ENCODE peak calls at places on chromosomes 11 and 22, in nine cellular contexts. Y, N, L, P, G, V, U, H and O are unnamed samples.

GRCh38 chr22:24389680-24390079 is 37.7 kb upstream of the ADORA2A start:
- DNase-seq in Y (no peak), N (no peak), L (no peak), P (no peak), G (no peak), V (no peak), U (no peak), H (no peak), O (no peak)

GRCh38 chr11:127193916-127194315 is 193.3 kb upstream of the KIRREL3 start:
- DNase-seq in Y (peak; percentile 19), N (no peak), L (no peak), P (no peak), G (no peak), V (no peak), U (no peak), H (no peak), O (no peak)

GRCh38 chr11:15589070-15589626 is 474.4 kb downstream of the INSC start:
- DNase-seq in Y (no peak), N (no peak), L (no peak), P (no peak), G (peak; percentile 46), V (no peak), U (no peak), H (no peak), O (no peak)

GRCh38 chr11:38824573-38824972 is 2226.5 kb upstream of the RAG2 start:
- DNase-seq in Y (no peak), N (no peak), L (no peak), P (no peak), G (no peak), V (no peak), U (no peak), H (no peak), O (no peak)

GRCh38 chr11:121452609-121453150 is at the start of gene SORL1-AS1:
- DNase-seq in Y (no peak), N (no peak), L (no peak), P (no peak), G (peak; percentile 19), V (no peak), U (peak; percentile 59), H (no peak), O (no peak)

GRCh38 chr11:2507212-2507901 is 62.5 kb downstream of the KCNQ1 start:
- DNase-seq in Y (no peak), N (no peak), L (no peak), P (no peak), G (no peak), V (no peak), U (no peak), H (no peak), O (no peak)

GRCh38 chr11:61080526-61080925 is 21.8 kb upstream of the CD5 start:
- DNase-seq in Y (no peak), N (no peak), L (no peak), P (no peak), G (no peak), V (no peak), U (no peak), H (no peak), O (no peak)

GRCh38 chr11:96151501-96151900 is 191.5 kb downstream of the MAML2 start:
- DNase-seq in Y (no peak), N (no peak), L (no peak), P (no peak), G (no peak), V (no peak), U (no peak), H (no peak), O (no peak)

GRCh38 chr22:47040486-47041145 is 278.2 kb downstream of the TBC1D22A start:
- DNase-seq in Y (no peak), N (no peak), L (no peak), P (no peak), G (no peak), V (no peak), U (no peak), H (no peak), O (no peak)

GRCh38 chr22:50530857-50531545 is 1.2 kb upstream of the TYMP start:
- DNase-seq in Y (no peak), N (no peak), L (peak; percentile 43), P (peak; percentile 82), G (no peak), V (peak; percentile 83), U (peak; percentile 90), H (peak; percentile 91), O (peak; percentile 86)

GRCh38 chr11:126790550-126790981 is 210.0 kb downstream of the KIRREL3 start:
- DNase-seq in Y (no peak), N (no peak), L (no peak), P (no peak), G (no peak), V (peak; percentile 76), U (no peak), H (no peak), O (no peak)

GRCh38 chr22:35410663-35411034 is 10.7 kb downstream of the MCM5 start:
- DNase-seq in Y (no peak), N (no peak), L (no peak), P (no peak), G (no peak), V (no peak), U (no peak), H (no peak), O (no peak)

GRCh38 chr22:35407352-35407751 is 7.4 kb downstream of the MCM5 start:
- DNase-seq in Y (no peak), N (no peak), L (no peak), P (no peak), G (no peak), V (no peak), U (no peak), H (no peak), O (no peak)

GRCh38 chr22:35411112-35411511 is 11.2 kb downstream of the MCM5 start:
- DNase-seq in Y (no peak), N (no peak), L (no peak), P (no peak), G (no peak), V (no peak), U (peak; percentile 87), H (no peak), O (no peak)

GRCh38 chr22:35406443-35406842 is 6.5 kb downstream of the MCM5 start:
- DNase-seq in Y (no peak), N (no peak), L (no peak), P (no peak), G (no peak), V (no peak), U (no peak), H (no peak), O (no peak)

GRCh38 chr22:35409783-35410662 is 10.1 kb downstream of the MCM5 start:
- DNase-seq in Y (no peak), N (no peak), L (no peak), P (no peak), G (no peak), V (no peak), U (peak; percentile 90), H (no peak), O (no peak)
- TF ChIP-seq CTCF in Y (no peak), N (no peak), L (no peak), P (no peak), G (no peak), V (no peak), U (no peak), H (no peak), O (no peak)

DNA sequence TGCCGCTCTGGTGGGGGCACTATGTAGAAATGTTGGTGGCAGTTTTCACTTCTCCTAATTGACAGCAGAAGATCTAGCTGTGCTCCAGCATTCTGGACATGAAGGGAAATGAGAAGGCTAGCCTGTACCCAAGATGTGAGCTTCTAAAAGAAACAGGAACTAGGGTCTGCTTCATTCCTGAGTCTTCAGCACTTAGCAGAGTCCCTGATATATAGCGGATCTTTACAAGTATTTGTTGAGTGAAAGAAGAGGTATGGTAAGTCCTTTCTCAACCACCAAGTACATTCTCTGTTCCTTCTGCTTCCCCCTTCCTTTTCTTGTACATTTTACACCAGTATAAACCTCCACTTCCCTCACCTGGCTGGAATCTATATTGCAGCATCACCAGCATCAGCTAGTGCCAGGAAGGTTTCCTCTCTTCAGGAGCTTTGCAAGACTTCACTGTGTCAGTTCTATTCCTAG is 408.3 kb upstream of the CADM1 start:
- DNase-seq in Y (peak; percentile 27), N (no peak), L (no peak), P (no peak), G (peak; percentile 25), V (no peak), U (peak; percentile 82), H (no peak), O (no peak)
- TF ChIP-seq CTCF in Y (peak; percentile 54), N (no peak), L (peak; percentile 62), P (peak; percentile 65), G (peak; percentile 49), V (no peak), U (peak; percentile 74), H (no peak), O (peak; percentile 29)

DNA sequence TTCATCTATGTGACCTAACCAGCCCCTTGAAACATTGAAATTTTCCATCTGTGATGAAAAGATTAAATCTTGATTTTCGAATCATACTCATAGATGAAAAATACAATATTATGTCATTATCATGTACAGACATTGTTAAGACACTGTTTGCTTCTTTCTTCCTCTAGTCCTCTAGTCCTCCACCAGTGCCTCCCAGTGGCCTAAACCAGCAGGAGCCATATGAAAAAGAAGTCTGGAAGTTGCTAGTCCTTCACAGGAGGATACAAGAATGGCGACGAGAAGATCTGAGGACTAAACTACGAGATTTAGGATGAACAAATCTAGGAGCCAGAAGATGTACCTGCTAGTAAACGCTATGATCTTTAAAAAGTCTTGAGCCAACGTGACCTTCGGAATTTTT is 134.1 kb downstream of the SLC17A6 start:
- DNase-seq in Y (no peak), N (no peak), L (no peak), P (no peak), G (no peak), V (no peak), U (no peak), H (no peak), O (no peak)
- TF ChIP-seq CTCF in Y (peak; percentile 40), N (no peak), L (no peak), P (peak; percentile 36), G (no peak), V (no peak), U (no peak), H (no peak), O (no peak)

DNA sequence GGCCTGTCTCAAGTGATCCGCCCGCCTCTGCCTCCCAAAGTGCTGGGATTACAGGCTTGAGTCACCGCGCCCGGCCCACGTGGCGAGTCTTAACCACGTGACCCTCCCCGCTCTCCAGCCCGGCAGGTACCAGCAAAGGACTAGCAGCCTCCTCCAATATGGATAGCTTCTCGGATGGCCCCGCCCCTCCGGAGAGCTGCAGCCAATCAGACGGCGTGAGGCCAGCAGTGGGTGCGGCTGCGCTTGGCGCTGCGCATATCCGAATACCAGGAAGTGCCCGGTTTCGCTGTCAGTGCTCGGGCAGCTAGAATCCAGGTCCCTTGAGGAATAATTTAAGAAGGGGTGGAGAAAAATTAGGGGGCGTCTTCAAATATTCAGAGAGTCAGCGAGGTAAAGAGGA is 14.7 kb upstream of the PISD start:
- DNase-seq in Y (peak; percentile 96), N (peak; percentile 95), L (peak; percentile 82), P (peak; percentile 94), G (peak; percentile 12), V (peak; percentile 83), U (peak; percentile 87), H (peak; percentile 97), O (peak; percentile 91)
- TF ChIP-seq CTCF in Y (no peak), N (no peak), L (no peak), P (no peak), G (no peak), V (no peak), U (no peak), H (no peak), O (no peak)

GRCh38 chr11:44484211-44484610 is 81.3 kb upstream of the CD82 start:
- DNase-seq in Y (peak; percentile 39), N (no peak), L (peak; percentile 23), P (no peak), G (peak; percentile 15), V (peak; percentile 7), U (peak; percentile 1), H (no peak), O (no peak)
- TF ChIP-seq CTCF in Y (peak; percentile 58), N (no peak), L (peak; percentile 45), P (peak; percentile 56), G (peak; percentile 66), V (no peak), U (peak; percentile 51), H (no peak), O (peak; percentile 43)